ENCODE peak calls at places on chromosomes 13 and 19, in eight cellular contexts. E is cardiac fibroblast; Y is right cardiac atrium; V is PC-3; D is CD4-positive, alpha-beta memory T cell; I is bronchial epithelial cell; X is body of pancreas; O is cardiac muscle cell. N is an unnamed sample.

GRCh38 chr19:45179063-45179847 is 671 bp downstream of the BLOC1S3 start:
- DNase-seq in Y (peak; percentile 81), X (peak; percentile 25), I (no peak), O (peak; percentile 46), V (peak; percentile 30), E (peak; percentile 35), D (peak; percentile 38), N (peak; percentile 64)

GRCh38 chr19:10514211-10515145 is 2.8 kb downstream of the S1PR5 start:
- DNase-seq in D (no peak), E (no peak), X (no peak), V (no peak), Y (no peak), I (no peak), O (peak; percentile 23), N (no peak)

GRCh38 chr19:45402469-45403070 is 2.3 kb downstream of the PPP1R13L start:
- DNase-seq in V (no peak), D (no peak), E (peak; percentile 38), O (peak; percentile 80), Y (peak; percentile 85), X (peak; percentile 69), I (peak; percentile 70), N (peak; percentile 71)

GRCh38 chr13:99312493-99312883 is 5.3 kb upstream of the GPR183 start:
- DNase-seq in Y (peak; percentile 62), I (no peak), V (no peak), D (no peak), E (peak; percentile 92), X (peak; percentile 84), O (no peak), N (no peak)

GRCh38 chr13:73482556-73482955 is 423.8 kb downstream of the KLF5 start:
- DNase-seq in V (no peak), O (no peak), Y (no peak), I (no peak), X (no peak), D (no peak), E (no peak), N (no peak)

GRCh38 chr19:58581227-58582141 is 8.3 kb upstream of the MZF1 start:
- DNase-seq in D (peak; percentile 88), E (peak; percentile 94), V (peak; percentile 85), Y (peak; percentile 94), X (peak; percentile 85), I (peak; percentile 68), O (peak; percentile 94), N (peak; percentile 89)

GRCh38 chr13:29589234-29589633 is 6.3 kb downstream of the SLC7A1 start:
- DNase-seq in Y (no peak), O (no peak), X (no peak), D (no peak), E (peak; percentile 42), I (no peak), V (no peak), N (no peak)

GRCh38 chr19:42255766-42256750 is 1.1 kb upstream of the ERF start:
- DNase-seq in I (no peak), X (peak; percentile 41), V (peak; percentile 32), Y (peak; percentile 89), D (no peak), E (peak; percentile 71), O (peak; percentile 61), N (no peak)

GRCh38 chr19:11227201-11227886 is 12.1 kb upstream of the ANGPTL8 start:
- DNase-seq in O (no peak), D (no peak), V (peak; percentile 42), I (peak; percentile 14), Y (no peak), X (no peak), E (peak; percentile 15), N (no peak)

DNA sequence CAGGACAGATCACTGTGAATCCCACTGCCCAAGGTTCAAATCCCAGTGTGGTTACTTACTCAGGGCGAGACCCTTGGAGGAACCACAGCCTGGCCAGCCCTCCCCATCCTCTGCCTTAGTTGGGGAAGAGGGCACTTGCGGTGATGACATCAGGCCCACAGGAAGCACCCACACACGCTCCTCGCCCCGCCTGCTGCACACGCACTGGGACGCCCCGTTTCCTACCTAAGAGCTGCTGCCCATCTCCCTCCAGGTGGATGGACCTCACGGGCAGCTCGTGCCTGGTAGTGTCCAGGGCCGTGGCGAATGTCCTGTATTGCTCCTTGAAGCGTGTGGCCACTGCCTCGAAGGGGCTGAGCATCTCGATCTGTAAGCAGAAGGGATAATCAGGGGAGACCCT is 19.6 kb downstream of the HAUS8 start:
- DNase-seq in D (no peak), O (no peak), X (no peak), V (no peak), E (no peak), Y (no peak), I (no peak), N (no peak)
- H3K4me3 ChIP-seq in D (no peak overlapping the region), O (no peak overlapping the region), X (no peak overlapping the region), V (no peak overlapping the region), E (no peak overlapping the region), Y (no peak overlapping the region), I (no peak overlapping the region), N (no peak overlapping the region)

GRCh38 chr19:49019242-49019932 is 2.5 kb upstream of the LHB start:
- DNase-seq in O (peak; percentile 81), X (peak; percentile 93), E (peak; percentile 45), I (no peak), V (peak; percentile 55), D (peak; percentile 51), Y (peak; percentile 89), N (peak; percentile 66)
- H3K4me3 ChIP-seq in O (peak overlapping the region; percentile 13), X (peak overlapping the region; percentile 32), E (peak overlapping the region; percentile 45), I (peak overlapping the region; percentile 36), V (peak overlapping the region; percentile 60), D (peak overlapping the region; percentile 73), Y (peak overlapping the region; percentile 35), N (peak overlapping the region; percentile 46)

GRCh38 chr19:1082928-1083816 is 12.0 kb downstream of the POLR2E start:
- DNase-seq in X (no peak), E (no peak), O (no peak), Y (peak; percentile 68), D (no peak), V (no peak), I (no peak), N (no peak)

GRCh38 chr19:1080360-1081161 is 13.6 kb downstream of the ARHGAP45 start:
- DNase-seq in V (no peak), E (no peak), O (no peak), I (no peak), X (no peak), D (no peak), Y (peak; percentile 63), N (no peak)

GRCh38 chr19:1079566-1080111 is 12.7 kb downstream of the ARHGAP45 start:
- DNase-seq in Y (peak; percentile 61), I (no peak), V (no peak), X (no peak), O (no peak), E (no peak), D (no peak), N (no peak)

GRCh38 chr19:1082165-1082927 is 12.8 kb downstream of the POLR2E start:
- DNase-seq in O (peak; percentile 91), E (no peak), I (peak; percentile 70), V (peak; percentile 70), X (peak; percentile 97), D (peak; percentile 87), Y (peak; percentile 82), N (peak; percentile 85)

DNA sequence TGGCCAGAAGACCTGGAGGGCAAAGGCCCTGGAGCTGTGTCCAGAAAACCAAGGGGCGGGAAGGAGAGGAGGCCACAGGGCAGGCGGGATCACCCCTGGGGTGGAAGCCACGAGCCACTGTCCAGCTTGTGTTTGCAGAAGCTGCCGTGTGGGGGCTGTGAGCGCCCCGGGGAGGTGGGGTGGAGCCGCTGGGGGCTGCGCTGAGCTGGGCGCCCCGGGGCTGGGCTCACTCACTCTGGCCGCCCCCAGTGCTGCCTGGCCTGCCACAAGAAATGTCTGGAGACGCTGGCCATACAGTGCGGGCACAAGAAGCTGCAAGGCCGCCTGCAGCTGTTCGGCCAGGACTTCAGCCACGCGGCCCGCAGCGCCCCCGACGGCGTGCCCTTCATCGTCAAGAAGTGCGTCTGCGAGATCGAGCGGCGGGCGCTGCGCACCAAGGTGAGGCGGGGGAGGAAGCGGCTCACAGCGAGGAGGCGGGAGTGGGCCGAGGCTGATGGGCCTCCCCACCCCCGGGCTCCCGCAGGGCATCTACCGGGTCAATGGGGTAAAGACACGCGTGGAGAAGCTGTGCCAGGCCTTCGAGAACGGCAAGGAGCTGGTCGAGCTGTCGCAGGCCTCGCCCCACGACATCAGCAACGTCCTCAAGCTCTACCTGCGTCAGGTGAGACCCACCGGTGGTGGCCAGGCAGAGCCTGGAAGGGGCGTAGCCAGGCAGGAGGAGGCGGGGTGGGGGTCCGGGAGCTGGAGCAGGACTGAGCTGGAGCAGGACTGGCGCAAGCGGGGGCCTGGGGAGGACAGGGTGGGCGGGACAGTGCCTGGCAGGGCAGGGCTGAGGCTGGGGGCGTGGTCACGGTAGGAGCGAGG is 13.6 kb downstream of the POLR2E start:
- DNase-seq in E (no peak), O (no peak), V (no peak), I (no peak), Y (peak; percentile 86), D (no peak), X (no peak), N (no peak)
- H3K4me3 ChIP-seq in E (no peak overlapping the region), O (no peak overlapping the region), V (no peak overlapping the region), I (peak overlapping the region; percentile 27), Y (no peak overlapping the region), D (no peak overlapping the region), X (no peak overlapping the region), N (no peak overlapping the region)

GRCh38 chr13:34360702-34361101 is 542.8 kb downstream of the RFC3 start:
- DNase-seq in D (no peak), E (no peak), I (peak; percentile 58), Y (no peak), X (no peak), V (peak; percentile 70), O (no peak), N (no peak)
- H3K4me3 ChIP-seq in D (no peak overlapping the region), E (no peak overlapping the region), I (no peak overlapping the region), Y (no peak overlapping the region), X (no peak overlapping the region), V (no peak overlapping the region), O (no peak overlapping the region), N (no peak overlapping the region)

GRCh38 chr19:13906910-13907309 is 909 bp downstream of the CC2D1A start:
- DNase-seq in V (no peak), D (no peak), X (no peak), I (no peak), Y (no peak), O (no peak), E (no peak), N (no peak)
- H3K4me3 ChIP-seq in V (peak overlapping the region; percentile 81), D (peak overlapping the region; percentile 79), X (peak overlapping the region; percentile 77), I (peak overlapping the region; percentile 76), Y (peak overlapping the region; percentile 61), O (peak overlapping the region; percentile 80), E (peak overlapping the region; percentile 92), N (peak overlapping the region; percentile 83)